ENCODE peak calls at places on chromosomes 11 and 22, in ten cellular contexts. Y is activated CD8-positive, alpha-beta T cell treated with anti-CD3 and anti-CD28 coated beads, Interleukin-2, amount 10 ng/mL, durations not matched to agents 7 days and 5 days; U is HEK293T; W is H9; E is GM12865; Z is GM06990; L is stimulated activated CD4-positive, alpha-beta T cell treated with anti-CD3 and anti-CD28 coated beads, Interleukin-4, amount 100 ng/mL, for 48 hours; F is iris pigment epithelial cell; M is NCI-H510A; I is cardiac fibroblast. G is an unnamed sample.

GRCh38 chr11:134626032-134626431 is 214.0 kb upstream of the B3GAT1 start:
- DNase-seq in Z (no peak), I (no peak), Y (no peak), E (no peak), L (no peak), W (no peak), F (no peak), M (no peak), U (no peak), G (no peak)

GRCh38 chr11:78219493-78220217 is 30.9 kb downstream of the USP35 start:
- DNase-seq in Y (no peak), Z (no peak), I (no peak), E (no peak), U (no peak), W (peak), F (no peak), M (no peak), L (no peak), G (no peak)

GRCh38 chr11:19525714-19526113 is 186.9 kb upstream of the NAV2 start:
- DNase-seq in U (no peak), I (no peak), F (no peak), Y (no peak), E (no peak), Z (no peak), L (no peak), M (no peak), W (no peak), G (no peak)

GRCh38 chr11:121235057-121235456 is 57.5 kb upstream of the SC5D start:
- DNase-seq in Y (no peak), F (no peak), W (no peak), U (no peak), L (no peak), I (no peak), E (no peak), M (no peak), Z (no peak), G (no peak)

GRCh38 chr22:48737461-48738203 is 1090.0 kb downstream of the BRD1 start:
- DNase-seq in I (no peak), Z (no peak), E (no peak), L (no peak), M (no peak), U (no peak), F (no peak), Y (no peak), W (no peak), G (no peak)

GRCh38 chr11:133988686-133989410 is 32.1 kb upstream of the IGSF9B start:
- DNase-seq in U (no peak), M (no peak), E (no peak), I (no peak), F (no peak), L (no peak), Y (no peak), W (no peak), Z (no peak), G (no peak)

GRCh38 chr22:18148508-18148965 is 1.4 kb upstream of the USP18 start:
- DNase-seq in I (no peak), F (no peak), E (no peak), Y (no peak), L (no peak), M (no peak), U (no peak), Z (no peak), W (no peak), G (no peak)

GRCh38 chr22:39924286-39924685 is 23.4 kb downstream of the GRAP2 start:
- DNase-seq in Z (no peak), F (no peak), M (no peak), U (no peak), L (no peak), E (no peak), W (no peak), I (no peak), Y (no peak), G (no peak)

GRCh38 chr22:37430941-37431340 is 3.7 kb upstream of the ELFN2 start:
- DNase-seq in F (no peak), U (no peak), M (no peak), L (no peak), W (no peak), E (no peak), I (no peak), Y (no peak), Z (no peak), G (no peak)

GRCh38 chr11:126310229-126310991 is 6.5 kb downstream of the DCPS start:
- DNase-seq in I (peak), M (peak), U (peak), F (peak), W (peak), E (peak), Y (peak), Z (no peak), L (peak), G (no peak)

GRCh38 chr22:39254789-39255298 is 10.1 kb upstream of the PDGFB start:
- DNase-seq in F (peak), M (no peak), I (peak), L (no peak), U (no peak), Y (peak), W (no peak), Z (peak), E (peak), G (no peak)

GRCh38 chr11:4084406-4084805 is 10.2 kb upstream of the RRM1 start:
- DNase-seq in Z (no peak), W (no peak), F (no peak), M (no peak), L (no peak), E (no peak), U (no peak), Y (no peak), I (no peak), G (no peak)

GRCh38 chr11:122523841-122524531 is 131.5 kb upstream of the UBASH3B start:
- DNase-seq in F (no peak), M (no peak), W (peak), Y (no peak), I (no peak), E (no peak), Z (no peak), L (no peak), U (no peak), G (no peak)

GRCh38 chr11:115147243-115147807 is 356.9 kb downstream of the CADM1 start:
- DNase-seq in U (no peak), F (no peak), W (no peak), Y (no peak), E (no peak), L (no peak), I (no peak), M (no peak), Z (no peak), G (no peak)

GRCh38 chr11:110793556-110793955 is 81.3 kb upstream of the ARHGAP20 start:
- DNase-seq in F (no peak), W (no peak), E (peak), I (no peak), U (no peak), L (no peak), Y (no peak), M (no peak), Z (no peak), G (no peak)

GRCh38 chr11:86938203-86938899 is 16.8 kb downstream of the FZD4 start:
- DNase-seq in E (no peak), U (no peak), W (no peak), Y (no peak), F (no peak), L (no peak), Z (no peak), I (no peak), M (no peak), G (no peak)

GRCh38 chr11:24005202-24005876 is 491.5 kb upstream of the LUZP2 start:
- DNase-seq in E (no peak), L (no peak), Z (no peak), W (no peak), M (no peak), U (no peak), F (no peak), Y (no peak), I (no peak), G (no peak)

GRCh38 chr11:36744375-36745168 is 146.5 kb upstream of the RAG2 start:
- DNase-seq in L (peak), M (no peak), I (peak), E (peak), W (peak), U (peak), F (peak), Y (peak), Z (no peak), G (peak)

GRCh38 chr22:44088976-44089570 is 65.0 kb downstream of the PARVB start:
- DNase-seq in M (no peak), U (no peak), I (peak), E (no peak), Z (no peak), L (no peak), F (peak), Y (no peak), W (no peak), G (no peak)

GRCh38 chr11:63564056-63564784 is 1.0 kb upstream of the PLAAT2 start:
- DNase-seq in F (no peak), L (no peak), E (peak), M (peak), Z (no peak), U (no peak), Y (peak), I (no peak), W (peak), G (no peak)

G was measured in skeletal muscle cell.